ENCODE peak calls at places on chromosomes 6 and 20, in four cellular contexts. L is cardiac septum, H is erythroblast, O is PC-9. C is an unnamed sample.

GRCh38 chr20:44570369-44570768 is 12.0 kb upstream of the PKIG start:
- DNase-seq in L (no peak), H (no peak), O (no peak), C (no peak)

GRCh38 chr20:44536139-44536538 is 14.3 kb upstream of the SERINC3 start:
- DNase-seq in L (no peak), H (no peak), O (no peak), C (no peak)

GRCh38 chr6:27250955-27251671 is 3.6 kb downstream of the PRSS16 start:
- DNase-seq in L (no peak), H (no peak), O (peak), C (peak)

GRCh38 chr6:7542065-7542877 is 800 bp downstream of the DSP start:
- DNase-seq in L (no peak), H (no peak), O (no peak), C (peak)

GRCh38 chr6:165721349-165721748 is 58.3 kb upstream of the PDE10A start:
- DNase-seq in L (no peak), H (no peak), O (no peak), C (no peak)

GRCh38 chr20:29873946-29874345 is 1383.5 kb upstream of the DEFB115 start:
- DNase-seq in L (peak), H (peak), O (no peak), C (peak)

GRCh38 chr6:72616406-72617015 is 5.4 kb upstream of the KCNQ5 start:
- DNase-seq in L (no peak), H (peak), O (no peak), C (no peak)

GRCh38 chr6:158599635-158600034 is 39.7 kb downstream of the TMEM181 start:
- DNase-seq in L (no peak), H (no peak), O (no peak), C (no peak)

GRCh38 chr6:10736721-10737120 is 10.9 kb upstream of the TMEM14B start:
- DNase-seq in L (no peak), H (no peak), O (no peak), C (no peak)

GRCh38 chr6:17397764-17398194 is 4.4 kb downstream of the CAP2 start:
- DNase-seq in L (no peak), H (no peak), O (peak), C (no peak)

GRCh38 chr6:35727206-35727934 is 9.5 kb upstream of the ARMC12 start:
- DNase-seq in L (peak), H (peak), O (peak), C (no peak)

GRCh38 chr20:11716239-11716944 is 201.3 kb upstream of the BTBD3 start:
- DNase-seq in L (no peak), H (peak), O (peak), C (no peak)

GRCh38 chr6:146985111-146985510 is 219.1 kb upstream of the STXBP5 start:
- DNase-seq in L (no peak), H (no peak), O (peak), C (no peak)

GRCh38 chr6:145814035-145814500 is 527 bp downstream of the FBXO30 start:
- DNase-seq in L (peak), H (peak), O (no peak), C (no peak)

GRCh38 chr6:31572041-31572911 is at the start of gene LTA:
- DNase-seq in L (no peak), H (no peak), O (no peak), C (peak)

GRCh38 chr6:149334201-149334600 is 16.7 kb downstream of the TAB2 start:
- DNase-seq in L (no peak), H (peak), O (no peak), C (no peak)

GRCh38 chr20:54469952-54470351 is 5.4 kb upstream of the DOK5 start:
- DNase-seq in L (no peak), H (no peak), O (no peak), C (no peak)

C was measured in spleen.